ENCODE peak calls at places on chromosome 18, in seven cellular contexts. Q, T, F, K, P, N and S are unnamed samples.
A peak's percentile ranks its signal among the peaks of the same experiment; 100 is the strongest.

GRCh38 chr18:48540329-48541025 is 1.6 kb downstream of the CTIF start:
- DNase-seq in K (peak; percentile 76), N (peak; percentile 58), P (peak; percentile 85), F (peak; percentile 81), T (peak; percentile 81), Q (peak; percentile 85), S (peak; percentile 77)

GRCh38 chr18:1002653-1003178 is 98.0 kb downstream of the ADCYAP1 start:
- DNase-seq in K (no peak), T (no peak), N (no peak), Q (no peak), P (no peak), F (no peak), S (no peak)

GRCh38 chr18:74419761-74420160 is 37.3 kb downstream of the DIPK1C start:
- DNase-seq in P (no peak), Q (no peak), T (no peak), K (no peak), N (no peak), F (no peak), S (no peak)

GRCh38 chr18:49076767-49077166 is 126.0 kb upstream of the SMAD7 start:
- DNase-seq in Q (no peak), N (no peak), F (no peak), K (no peak), T (no peak), P (no peak), S (no peak)

GRCh38 chr18:53193870-53194269 is 853.9 kb downstream of the DCC start:
- DNase-seq in N (no peak), P (no peak), Q (no peak), F (no peak), K (no peak), T (no peak), S (no peak)

GRCh38 chr18:49590608-49591007 is 28.8 kb downstream of the LIPG start:
- DNase-seq in Q (no peak), P (no peak), K (no peak), N (no peak), T (peak; percentile 69), F (no peak), S (peak; percentile 47)

GRCh38 chr18:48959921-48960920 is 9.5 kb upstream of the SMAD7 start:
- DNase-seq in N (peak; percentile 61), T (no peak), F (no peak), Q (no peak), P (no peak), K (no peak), S (no peak)

GRCh38 chr18:26470011-26470637 is 78.2 kb downstream of the KCTD1 start:
- DNase-seq in K (no peak), P (no peak), Q (no peak), N (peak; percentile 73), T (no peak), F (no peak), S (no peak)

GRCh38 chr18:46628206-46628605 is 28.8 kb downstream of the LOXHD1 start:
- DNase-seq in Q (no peak), N (no peak), T (no peak), K (no peak), P (no peak), F (no peak), S (no peak)

GRCh38 chr18:75261430-75262223 is 51.0 kb downstream of the TSHZ1 start:
- DNase-seq in Q (no peak), P (no peak), N (no peak), T (no peak), K (no peak), F (no peak), S (no peak)

GRCh38 chr18:12278153-12278764 is 24.1 kb downstream of the CIDEA start:
- DNase-seq in F (peak; percentile 24), Q (no peak), T (no peak), N (peak; percentile 13), K (no peak), P (no peak), S (no peak)

GRCh38 chr18:741931-742512 is 29.6 kb upstream of the ENOSF1 start:
- DNase-seq in N (peak; percentile 63), Q (no peak), K (no peak), T (no peak), P (no peak), F (no peak), S (no peak)

DNA sequence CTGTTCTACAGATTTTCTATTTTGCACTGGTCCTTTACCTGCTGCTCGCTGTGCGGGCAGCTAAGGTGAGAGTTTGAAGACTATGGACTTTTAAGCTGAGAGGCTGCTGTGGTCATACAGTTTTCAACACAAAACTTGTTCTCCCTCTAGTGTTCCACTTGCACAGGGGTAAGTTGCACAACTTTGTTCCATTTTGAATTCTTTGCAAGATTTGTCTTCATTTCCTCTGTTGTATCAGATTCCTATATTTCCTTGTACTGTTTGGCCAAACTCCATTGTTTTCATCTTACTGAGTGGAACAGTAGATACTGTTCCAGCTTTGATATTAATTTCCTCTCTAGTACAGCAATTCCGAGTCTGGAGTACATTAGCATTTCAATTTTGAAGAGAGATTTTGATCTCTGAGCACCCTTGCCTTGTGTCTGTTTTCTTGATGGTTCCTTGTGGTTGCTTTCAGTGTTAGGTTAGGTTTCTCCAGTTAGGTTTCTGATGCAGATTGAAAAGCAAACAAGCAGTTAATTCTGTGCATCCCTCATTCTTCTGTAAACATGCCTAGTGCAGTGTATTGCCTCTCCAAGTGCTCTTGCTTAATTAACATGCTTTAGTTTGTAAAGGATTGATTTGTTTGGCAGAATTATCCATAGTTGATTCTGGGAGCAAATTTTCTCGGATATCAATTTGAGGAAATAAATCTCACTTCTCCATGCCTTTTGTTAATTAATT is 188.8 kb downstream of the PTPRM start:
- DNase-seq in N (peak; percentile 31), P (no peak), Q (no peak), K (no peak), T (no peak), F (no peak), S (no peak)
- H3K4me1 ChIP-seq in N (peaks cover 8% of the 10 kb centered on the region), P (peaks cover 23% of the 10 kb centered on the region), Q (no peaks in the 10 kb centered on the region), K (peaks cover 2% of the 10 kb centered on the region), T (no peaks in the 10 kb centered on the region), F (peaks cover 28% of the 10 kb centered on the region), S (peaks cover 9% of the 10 kb centered on the region)

DNA sequence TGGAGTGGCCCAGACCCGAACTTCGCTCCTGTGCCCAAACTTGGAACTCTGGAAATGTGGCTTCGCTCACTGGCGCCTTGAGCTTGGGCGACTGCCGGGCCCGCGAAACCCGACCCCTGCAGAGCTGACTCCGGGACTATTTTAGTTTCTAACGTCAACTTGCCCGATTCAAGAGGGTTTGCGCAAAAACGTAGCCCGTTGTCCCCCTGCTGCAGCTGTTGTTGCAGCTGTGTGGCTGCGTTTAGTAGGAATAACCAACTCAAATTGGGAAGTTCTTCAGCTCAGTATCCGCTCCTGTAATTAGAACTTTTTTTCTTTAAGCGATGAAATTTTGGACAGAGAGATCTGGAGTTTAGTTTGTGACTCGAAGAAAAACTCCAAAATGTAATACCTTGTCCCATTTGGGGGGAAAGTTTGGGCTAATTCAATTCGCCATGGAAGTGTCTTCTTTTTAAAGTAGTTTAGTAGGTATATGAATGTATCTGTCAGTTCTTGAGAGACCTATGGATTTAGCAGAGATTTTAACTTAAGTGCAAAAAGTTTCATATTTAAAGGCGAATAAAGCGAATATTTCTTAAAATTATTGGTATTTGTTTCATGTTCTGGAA is 565 bp downstream of the MYL12A start:
- DNase-seq in P (no peak), Q (no peak), K (no peak), F (no peak), T (no peak), N (peak; percentile 59), S (peak; percentile 40)
- H3K4me1 ChIP-seq in P (peaks cover 9% of the 10 kb centered on the region), Q (peaks cover 41% of the 10 kb centered on the region), K (no peaks in the 10 kb centered on the region), F (no peaks in the 10 kb centered on the region), T (peaks cover 29% of the 10 kb centered on the region), N (peaks cover 6% of the 10 kb centered on the region), S (peaks cover 9% of the 10 kb centered on the region)

GRCh38 chr18:62741584-62741983 is 26.2 kb downstream of the PHLPP1 start:
- DNase-seq in Q (no peak), K (no peak), N (no peak), F (no peak), P (no peak), T (no peak), S (no peak)

GRCh38 chr18:62744076-62744705 is 28.9 kb downstream of the PHLPP1 start:
- DNase-seq in T (no peak), K (no peak), Q (no peak), P (no peak), F (no peak), N (peak; percentile 34), S (no peak)

GRCh38 chr18:62738638-62739037 is 23.3 kb downstream of the PHLPP1 start:
- DNase-seq in T (no peak), Q (no peak), N (no peak), P (no peak), K (no peak), F (no peak), S (no peak)

GRCh38 chr18:62739911-62740310 is 24.6 kb downstream of the PHLPP1 start:
- DNase-seq in F (no peak), P (no peak), K (no peak), Q (no peak), N (no peak), T (no peak), S (no peak)

GRCh38 chr18:62741118-62741566 is 25.8 kb downstream of the PHLPP1 start:
- DNase-seq in K (no peak), T (no peak), N (peak; percentile 61), Q (no peak), F (no peak), P (no peak), S (peak; percentile 42)
- H3K4me1 ChIP-seq in K (peaks cover 5% of the 10 kb centered on the region), T (peaks cover 28% of the 10 kb centered on the region), N (peaks cover 9% of the 10 kb centered on the region), Q (peaks cover 7% of the 10 kb centered on the region), F (no peaks in the 10 kb centered on the region), P (peaks cover 6% of the 10 kb centered on the region), S (peaks cover 50% of the 10 kb centered on the region)

GRCh38 chr18:35641467-35641866 is 59.9 kb downstream of the GALNT1 start:
- DNase-seq in P (no peak), N (no peak), F (no peak), Q (no peak), K (no peak), T (no peak), S (no peak)

GRCh38 chr18:35637226-35637625 is 55.7 kb downstream of the GALNT1 start:
- DNase-seq in K (no peak), Q (no peak), P (no peak), T (no peak), F (no peak), N (no peak), S (no peak)

GRCh38 chr18:35642802-35643201 is 61.3 kb downstream of the GALNT1 start:
- DNase-seq in T (no peak), P (no peak), F (no peak), K (no peak), N (peak; percentile 7), Q (no peak), S (no peak)

GRCh38 chr18:35641916-35642315 is 60.4 kb downstream of the GALNT1 start:
- DNase-seq in N (peak; percentile 72), K (no peak), Q (no peak), P (no peak), F (no peak), T (no peak), S (no peak)

DNA sequence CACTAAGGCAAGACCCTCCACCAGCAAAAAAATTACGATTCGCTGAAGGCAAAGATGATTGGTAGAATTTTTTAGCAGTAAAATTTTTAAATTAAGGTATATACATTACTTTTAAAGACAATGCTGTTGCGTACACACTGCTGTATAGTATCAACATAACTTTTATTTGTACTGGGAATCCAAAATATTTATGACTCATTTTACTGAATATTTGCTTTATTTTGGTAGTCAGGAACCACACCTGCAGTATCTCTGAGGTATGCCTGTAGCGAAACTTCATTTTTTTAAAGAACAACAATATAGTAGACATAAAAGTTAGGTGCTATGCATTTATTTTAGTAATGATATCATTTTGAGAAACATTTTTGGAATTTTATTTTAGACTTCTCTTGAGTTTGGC is 57.8 kb downstream of the GALNT1 start:
- DNase-seq in F (no peak), K (no peak), Q (no peak), N (no peak), P (no peak), T (no peak), S (no peak)
- H3K4me1 ChIP-seq in F (no peaks in the 10 kb centered on the region), K (no peaks in the 10 kb centered on the region), Q (peaks cover 22% of the 10 kb centered on the region), N (peaks cover 7% of the 10 kb centered on the region), P (no peaks in the 10 kb centered on the region), T (no peaks in the 10 kb centered on the region), S (no peaks in the 10 kb centered on the region)